ENCODE peak calls at places on chromosomes 12 and 14, in six cellular contexts. C is transverse colon, K is pancreas, T is testis, G is ascending aorta, V is WERI-Rb-1. X is an unnamed sample.
A peak's percentile ranks its signal among the peaks of the same experiment; 100 is the strongest.

GRCh38 chr12:119229837-119230236 is 51.1 kb downstream of the HSPB8 start:
- DNase-seq in K (no peak), T (peak; percentile 80), C (no peak), V (peak; percentile 48), G (peak; percentile 67), X (no peak)

GRCh38 chr14:105085766-105086165 is 20.5 kb upstream of the GPR132 start:
- DNase-seq in C (no peak), T (no peak), K (peak; percentile 54), G (peak; percentile 60), V (no peak), X (no peak)

GRCh38 chr14:57069702-57070101 is 199.0 kb downstream of the EXOC5 start:
- DNase-seq in C (no peak), G (no peak), K (no peak), T (no peak), V (no peak), X (no peak)

GRCh38 chr12:121652767-121653497 is 16.5 kb downstream of the MORN3 start:
- DNase-seq in K (no peak), C (no peak), G (no peak), V (no peak), T (no peak), X (no peak)

GRCh38 chr12:121713257-121714155 is 954 bp downstream of the TMEM120B start:
- DNase-seq in T (peak; percentile 30), G (peak; percentile 70), K (no peak), V (no peak), C (peak; percentile 20), X (no peak)

GRCh38 chr12:16573652-16574077 is 32.3 kb downstream of the LMO3 start:
- DNase-seq in C (peak; percentile 11), G (peak; percentile 74), T (no peak), V (peak; percentile 89), K (peak; percentile 34), X (peak; percentile 82)

GRCh38 chr14:100304825-100305445 is 1.3 kb downstream of the SLC25A29 start:
- DNase-seq in V (peak; percentile 72), T (peak; percentile 84), G (peak; percentile 74), K (no peak), C (peak; percentile 64), X (peak; percentile 97)

GRCh38 chr12:100794441-100795192 is at the start of gene ANO4:
- DNase-seq in V (no peak), C (no peak), G (no peak), T (no peak), K (no peak), X (no peak)

GRCh38 chr12:87363497-87364084 is 665.6 kb downstream of the C12orf50 start:
- DNase-seq in C (no peak), V (no peak), T (no peak), K (peak; percentile 30), G (no peak), X (no peak)

GRCh38 chr12:89947437-89948265 is 239.0 kb upstream of the ATP2B1 start:
- DNase-seq in C (no peak), G (no peak), K (no peak), V (peak; percentile 54), T (no peak), X (no peak)

GRCh38 chr12:52239767-52240166 is 6.7 kb downstream of the KRT7 start:
- DNase-seq in V (no peak), T (no peak), K (no peak), C (no peak), G (no peak), X (no peak)

GRCh38 chr12:48712209-48712608 is 4.3 kb downstream of the CCNT1 start:
- DNase-seq in T (no peak), K (no peak), G (no peak), V (peak; percentile 88), C (no peak), X (no peak)

GRCh38 chr12:91335724-91336123 is 153.1 kb upstream of the DCN start:
- DNase-seq in V (no peak), C (no peak), T (no peak), K (no peak), G (no peak), X (no peak)

GRCh38 chr12:109934026-109934425 is 34.0 kb downstream of the TCHP start:
- DNase-seq in T (no peak), C (no peak), K (no peak), G (no peak), V (peak; percentile 38), X (peak; percentile 77)

GRCh38 chr12:89183985-89184435 is 168.3 kb downstream of the DUSP6 start:
- DNase-seq in T (no peak), G (peak; percentile 77), K (no peak), V (no peak), C (peak; percentile 15), X (peak; percentile 4)

GRCh38 chr14:99187858-99188257 is 84.1 kb downstream of the BCL11B start:
- DNase-seq in K (no peak), T (no peak), V (no peak), G (no peak), C (no peak), X (no peak)

GRCh38 chr12:127389923-127390322 is 877.0 kb upstream of the TMEM132C start:
- DNase-seq in C (no peak), G (no peak), T (peak; percentile 21), K (no peak), V (no peak), X (no peak)

GRCh38 chr12:113096675-113097461 is 38.7 kb downstream of the RASAL1 start:
- DNase-seq in V (no peak), C (no peak), T (no peak), G (no peak), K (peak; percentile 67), X (no peak)

GRCh38 chr12:110560048-110560447 is 23.1 kb downstream of the PPTC7 start:
- DNase-seq in G (no peak), K (no peak), C (no peak), V (no peak), T (no peak), X (no peak)

GRCh38 chr14:68891851-68892660 is 87.0 kb downstream of the ACTN1 start:
- DNase-seq in C (no peak), V (no peak), T (no peak), K (no peak), G (no peak), X (no peak)

GRCh38 chr14:44847910-44848309 is 113.8 kb downstream of the KLHL28 start:
- DNase-seq in G (no peak), T (no peak), C (no peak), K (no peak), V (no peak), X (no peak)

GRCh38 chr12:29149691-29150382 is 759 bp downstream of the FAR2 start:
- DNase-seq in V (no peak), C (peak; percentile 38), G (no peak), T (no peak), K (peak; percentile 70), X (no peak)

GRCh38 chr12:26044007-26044394 is 80.8 kb downstream of the BHLHE41 start:
- DNase-seq in G (no peak), C (no peak), K (no peak), T (no peak), V (no peak), X (peak; percentile 53)

GRCh38 chr12:68175566-68176033 is 16.1 kb upstream of the IFNG start:
- DNase-seq in T (no peak), G (no peak), V (no peak), K (no peak), C (peak; percentile 7), X (no peak)

GRCh38 chr12:108128221-108129016 is 669 bp upstream of the WSCD2 start:
- DNase-seq in K (no peak), V (no peak), T (no peak), G (no peak), C (no peak), X (no peak)
- H3K4me3 ChIP-seq in K (no peak overlapping the region), V (no peak overlapping the region), T (peak overlapping the region; percentile 57), G (peak overlapping the region; percentile 82), C (no peak overlapping the region), X (no peak overlapping the region)

DNA sequence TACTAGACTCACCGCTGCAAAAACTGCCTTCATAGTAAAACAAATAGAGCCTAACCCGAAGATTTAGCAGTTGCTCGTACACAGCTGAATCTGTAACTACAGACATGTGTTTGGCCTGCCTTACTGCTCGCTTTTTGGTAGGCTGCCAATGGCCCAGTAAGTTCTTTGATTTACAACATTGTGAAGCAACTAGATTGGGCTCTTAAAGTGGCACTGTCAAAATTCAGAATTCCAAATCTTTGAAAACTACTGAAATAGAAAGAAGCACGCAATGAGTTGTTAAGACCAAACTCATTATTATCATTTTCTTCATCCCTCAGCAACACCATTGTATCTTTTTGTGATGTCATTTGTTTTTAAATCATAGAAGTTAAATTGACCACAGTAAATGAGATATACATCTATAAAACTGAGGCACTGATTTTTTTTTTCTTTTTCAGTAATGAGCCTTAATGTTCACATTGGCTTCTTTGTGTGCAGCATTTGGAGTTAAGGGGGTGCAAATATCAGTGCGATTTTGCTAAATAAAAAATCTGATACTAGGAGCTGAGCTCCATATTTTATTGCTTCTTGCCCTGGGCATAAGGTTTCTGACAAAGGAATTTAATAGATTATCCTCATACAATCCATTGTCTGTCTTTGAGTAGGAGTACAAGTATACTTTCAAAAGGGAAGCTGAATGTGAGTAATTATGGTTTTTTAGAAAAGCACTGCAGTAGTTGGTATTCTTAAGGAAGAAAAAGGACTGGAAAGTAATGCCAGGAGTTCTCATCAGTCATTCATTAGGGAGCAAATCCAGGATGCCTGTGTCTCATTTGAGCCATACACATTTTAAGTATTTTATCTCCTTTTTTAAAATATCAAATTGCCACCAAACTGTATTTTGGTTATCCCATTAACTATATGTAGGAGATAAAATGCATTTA is 138.5 kb downstream of the KICS2 start:
- DNase-seq in C (peak; percentile 84), T (peak; percentile 92), K (peak; percentile 75), V (no peak), G (peak; percentile 79), X (peak; percentile 94)
- H3K27me3 ChIP-seq in C (no peaks in the 10 kb centered on the region), T (no peaks in the 10 kb centered on the region), K (no peaks in the 10 kb centered on the region), V (no peaks in the 10 kb centered on the region), G (no peaks in the 10 kb centered on the region), X (no peaks in the 10 kb centered on the region)

DNA sequence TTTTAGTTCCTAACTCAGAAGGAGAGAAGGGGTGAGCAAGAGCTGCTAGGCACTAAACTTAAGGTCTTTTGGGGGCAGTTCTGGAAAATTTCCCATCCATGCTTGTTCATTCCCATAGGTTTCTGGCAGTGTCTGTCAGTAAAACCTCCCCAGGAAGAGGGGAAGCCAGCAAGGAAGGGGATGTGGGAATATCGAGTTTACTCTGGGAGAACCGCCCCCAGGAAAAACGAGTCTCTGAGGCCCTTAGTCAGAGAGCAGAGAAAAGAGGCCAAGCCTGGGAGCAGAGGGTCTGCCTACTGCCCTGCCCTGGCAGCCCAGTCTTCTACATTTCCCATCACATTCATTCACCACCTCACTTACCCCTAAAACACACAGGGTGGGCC is 55.9 kb downstream of the TMCC3 start:
- DNase-seq in G (no peak), C (no peak), V (no peak), T (no peak), K (no peak), X (no peak)
- H3K4me3 ChIP-seq in G (no peak overlapping the region), C (no peak overlapping the region), V (no peak overlapping the region), T (no peak overlapping the region), K (no peak overlapping the region), X (no peak overlapping the region)

GRCh38 chr14:96649327-96649601 is 147.1 kb downstream of the PAPOLA start:
- DNase-seq in T (no peak), K (no peak), V (no peak), C (no peak), G (no peak), X (no peak)

GRCh38 chr14:96648506-96649326 is 146.5 kb downstream of the PAPOLA start:
- DNase-seq in K (no peak), V (no peak), G (no peak), C (no peak), T (no peak), X (no peak)

DNA sequence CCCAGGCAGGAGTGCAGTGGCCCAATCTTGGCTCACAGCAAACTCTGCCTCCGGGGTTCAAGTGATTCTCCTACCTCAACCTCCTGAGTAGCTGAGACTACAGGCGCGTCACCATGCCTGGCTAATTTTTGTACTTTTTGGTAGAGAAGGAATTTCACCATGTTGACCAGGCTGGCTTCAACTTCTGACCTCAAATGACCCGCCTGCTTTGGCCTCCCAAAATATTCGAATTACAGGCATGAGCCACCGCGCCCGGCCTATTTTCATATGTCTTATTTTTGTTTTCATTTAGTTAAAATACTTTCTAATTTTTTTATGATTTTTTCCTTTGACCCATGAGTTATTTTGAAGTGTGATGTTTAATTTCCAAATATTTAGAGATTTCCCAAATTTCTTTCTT is 143.6 kb upstream of the VRK1 start:
- DNase-seq in K (no peak), C (no peak), V (no peak), T (no peak), G (no peak), X (no peak)
- H3K27me3 ChIP-seq in K (no peaks in the 10 kb centered on the region), C (no peaks in the 10 kb centered on the region), V (no peaks in the 10 kb centered on the region), T (no peaks in the 10 kb centered on the region), G (no peaks in the 10 kb centered on the region), X (no peaks in the 10 kb centered on the region)

X was measured in thyroid gland.